ENCODE peak calls at places on chromosome 22, in four cellular contexts. A, Q, N and L are unnamed samples.

GRCh38 chr22:42560781-42561180 is 7.0 kb downstream of the SERHL2 start:
- DNase-seq in A (no peak), Q (no peak), N (no peak), L (no peak)

GRCh38 chr22:46071451-46072029 is 78.8 kb upstream of the PPARA start:
- DNase-seq in A (peak; percentile 92), Q (peak; percentile 96), N (peak; percentile 94), L (peak; percentile 91)

GRCh38 chr22:27867114-27867957 is 51.7 kb downstream of the PITPNB start:
- DNase-seq in A (no peak), Q (no peak), N (no peak), L (no peak)

GRCh38 chr22:19957445-19957844 is 15.8 kb upstream of the TXNRD2 start:
- DNase-seq in A (peak; percentile 54), Q (peak; percentile 40), N (no peak), L (no peak)

GRCh38 chr22:19853058-19853878 is 1.4 kb downstream of the GNB1L start:
- DNase-seq in A (no peak), Q (peak; percentile 29), N (no peak), L (peak; percentile 44)

GRCh38 chr22:19483481-19484244 is 3.9 kb downstream of the CDC45 start:
- DNase-seq in A (no peak), Q (no peak), N (no peak), L (no peak)

GRCh38 chr22:49323751-49324415 is 503.8 kb downstream of the BRD1 start:
- DNase-seq in A (no peak), Q (no peak), N (no peak), L (peak; percentile 34)

GRCh38 chr22:36745301-36745995 is 30.5 kb downstream of the IFT27 start:
- DNase-seq in A (no peak), Q (no peak), N (no peak), L (no peak)

GRCh38 chr22:50084570-50084969 is 656 bp downstream of the MLC1 start:
- DNase-seq in A (no peak), Q (no peak), N (no peak), L (no peak)

GRCh38 chr22:20432244-20432686 is 5.4 kb downstream of the SCARF2 start:
- DNase-seq in A (no peak), Q (peak; percentile 28), N (no peak), L (no peak)

GRCh38 chr22:32103648-32104326 is 55.3 kb downstream of the C22orf42 start:
- DNase-seq in A (no peak), Q (no peak), N (no peak), L (no peak)

GRCh38 chr22:46062232-46062615 is 85.3 kb upstream of the WNT7B start:
- DNase-seq in A (no peak), Q (no peak), N (peak; percentile 17), L (no peak)

GRCh38 chr22:39134366-39135091 is 18.0 kb downstream of the CBX7 start:
- DNase-seq in A (peak; percentile 67), Q (no peak), N (no peak), L (no peak)

GRCh38 chr22:45163074-45163416 is 680 bp upstream of the NUP50 start:
- DNase-seq in A (no peak), Q (no peak), N (no peak), L (no peak)

GRCh38 chr22:39984006-39984405 is 10.7 kb upstream of the FAM83F start:
- DNase-seq in A (no peak), Q (no peak), N (peak; percentile 51), L (no peak)

GRCh38 chr22:28822930-28823481 is 22.6 kb upstream of the XBP1 start:
- DNase-seq in A (no peak), Q (peak; percentile 19), N (no peak), L (no peak)

DNA sequence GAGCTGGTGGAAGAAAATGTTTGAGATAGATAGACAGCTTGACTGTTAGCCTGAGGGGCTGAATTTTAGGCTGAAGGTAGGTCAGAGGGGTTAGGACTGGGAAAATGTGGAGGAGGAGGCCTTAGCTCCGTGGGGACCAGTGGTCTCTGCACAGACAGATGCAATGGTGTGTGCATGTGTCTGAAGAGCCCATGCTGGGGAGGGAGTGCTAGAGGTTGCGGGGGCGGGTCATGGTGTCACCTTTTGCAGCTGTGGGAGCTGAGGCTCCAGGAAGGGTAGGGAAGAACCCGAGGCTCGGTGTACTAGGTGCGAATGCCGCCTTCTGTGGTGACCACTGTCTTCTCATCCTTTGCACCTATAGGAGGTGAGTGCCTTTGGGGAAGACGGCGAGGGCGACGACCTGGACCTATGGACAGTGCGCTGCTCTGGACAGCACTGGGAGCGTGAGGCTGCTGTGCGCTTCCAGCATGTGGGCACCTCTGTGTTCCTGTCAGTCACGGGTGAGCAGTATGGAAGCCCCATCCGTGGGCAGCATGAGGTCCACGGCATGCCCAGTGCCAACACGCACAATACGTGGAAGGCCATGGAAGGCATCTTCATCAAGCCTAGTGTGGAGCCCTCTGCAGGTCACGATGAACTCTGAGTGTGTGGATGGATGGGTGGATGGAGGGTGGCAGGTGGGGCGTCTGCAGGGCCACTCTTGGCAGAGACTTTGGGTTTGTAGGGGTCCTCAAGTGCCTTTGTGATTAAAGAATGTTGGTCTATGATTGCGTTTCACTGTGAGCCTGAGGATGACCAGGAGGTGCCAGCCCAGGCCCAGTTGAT is 1.6 kb downstream of the SDF2L1 start:
- DNase-seq in A (no peak), Q (no peak), N (no peak), L (no peak)
- TF ChIP-seq CTCF in A (no peak), Q (no peak), N (no peak), L (no peak)

GRCh38 chr22:33335611-33336279 is 277.6 kb upstream of the SYN3 start:
- DNase-seq in A (no peak), Q (no peak), N (no peak), L (no peak)
- H3K4me3 ChIP-seq in A (no peak overlapping the region), Q (no peak overlapping the region), N (no peak overlapping the region), L (no peak overlapping the region)

DNA sequence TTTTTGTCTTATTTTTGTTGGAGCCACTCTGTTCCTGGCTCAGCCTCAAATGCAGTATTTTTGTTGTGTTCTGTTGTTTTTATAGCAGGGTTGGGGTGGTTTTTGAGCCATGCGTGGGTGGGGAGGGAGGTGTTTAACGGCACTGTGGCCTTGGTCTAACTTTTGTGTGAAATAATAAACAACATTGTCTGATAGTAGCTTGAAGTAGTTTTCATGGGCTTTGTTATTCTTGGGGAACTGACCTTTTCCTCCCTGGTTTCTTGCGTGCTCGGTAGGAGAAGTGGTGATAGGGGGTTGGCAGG is 6.0 kb upstream of the MCM5 start:
- DNase-seq in A (no peak), Q (peak; percentile 81), N (peak; percentile 81), L (no peak)
- H3K27ac ChIP-seq in A (no peak overlapping the region), Q (no peak overlapping the region), N (peak overlapping the region; percentile 76), L (no peak overlapping the region)

DNA sequence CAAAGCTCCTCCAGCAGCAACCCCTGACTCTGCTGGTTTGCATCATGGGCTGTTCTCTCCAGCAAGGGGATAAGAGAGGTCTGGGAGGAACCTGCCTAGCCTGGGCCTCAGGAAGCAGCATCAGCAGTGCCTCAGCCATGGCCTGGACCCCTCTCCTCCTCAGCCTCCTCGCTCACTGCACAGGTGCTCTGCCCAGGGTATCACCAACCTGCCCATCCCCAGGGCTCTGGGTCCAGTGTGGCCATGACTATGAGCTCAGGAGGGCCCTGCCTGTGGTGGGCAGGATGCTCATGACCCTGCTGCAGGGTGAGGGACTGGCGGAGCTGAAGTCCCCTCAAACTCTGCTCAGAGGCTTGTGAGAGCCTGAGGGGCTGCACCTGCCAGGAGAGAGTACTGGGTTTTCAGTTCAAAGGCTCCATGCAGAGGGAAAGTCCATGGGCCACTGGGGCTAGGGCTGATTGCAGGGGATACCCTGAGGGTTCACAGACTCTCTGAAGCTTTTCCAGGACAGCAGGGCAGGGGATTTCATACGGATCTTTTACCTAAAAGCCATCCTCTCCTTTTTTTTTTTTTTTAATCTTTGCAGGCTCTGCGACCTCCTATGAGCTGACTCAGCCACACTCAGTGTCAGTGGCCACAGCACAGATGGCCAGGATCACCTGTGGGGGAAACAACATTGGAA is 115.8 kb upstream of the IGLL5 start:
- DNase-seq in A (no peak), Q (no peak), N (no peak), L (peak; percentile 18)
- TF ChIP-seq CTCF in A (no peak), Q (no peak), N (no peak), L (no peak)

GRCh38 chr22:17920145-17920605 is 104.2 kb downstream of the MICAL3 start:
- DNase-seq in A (no peak), Q (peak; percentile 64), N (peak; percentile 86), L (peak; percentile 81)
- H3K4me3 ChIP-seq in A (no peak overlapping the region), Q (no peak overlapping the region), N (no peak overlapping the region), L (no peak overlapping the region)

GRCh38 chr22:21713428-21714058 is 22.1 kb downstream of the YPEL1 start:
- DNase-seq in A (no peak), Q (no peak), N (no peak), L (no peak)
- H3K27ac ChIP-seq in A (no peak overlapping the region), Q (no peak overlapping the region), N (no peak overlapping the region), L (peak overlapping the region; percentile 13)

GRCh38 chr22:38056969-38057841 is at the start of gene PICK1:
- DNase-seq in A (peak; percentile 95), Q (peak; percentile 94), N (peak; percentile 95), L (peak; percentile 92)
- TF ChIP-seq CTCF in A (no peak), Q (no peak), N (no peak), L (no peak)